ENCODE peak calls at places on chromosomes 4 and X, in eight cellular contexts. V is IMR-90, W is SK-N-SH, F is A549, J is H1, D is HepG2, I is HCT116, T is GM12878. K is an unnamed sample.
A peak's percentile ranks its signal among the peaks of the same experiment; 100 is the strongest.

GRCh38 chr4:37803348-37803973 is 23.0 kb upstream of the PGM2 start:
- DNase-seq in V (peak; percentile 63), W (peak; percentile 25), F (no peak), J (no peak), D (peak; percentile 57), I (no peak), T (no peak), K (no peak)

GRCh38 chrX:140503714-140504351 is 1.0 kb downstream of the SOX3 start:
- DNase-seq in V (peak; percentile 7), W (peak; percentile 57), F (no peak), J (no peak), D (no peak), I (no peak), T (no peak), K (no peak)

GRCh38 chr4:160835789-160836188 is 1328.0 kb downstream of the FSTL5 start:
- DNase-seq in V (no peak), W (no peak), F (no peak), J (peak; percentile 57), D (no peak), I (peak; percentile 33), T (no peak), K (no peak)

GRCh38 chr4:95358320-95358889 is 190.4 kb downstream of the UNC5C start:
- DNase-seq in V (no peak), W (no peak), F (no peak), J (no peak), D (no peak), I (no peak), T (no peak), K (no peak)

GRCh38 chrX:45697591-45697990 is 496.9 kb upstream of the DIPK2B start:
- DNase-seq in V (peak; percentile 90), W (no peak), F (no peak), J (no peak), D (no peak), I (no peak), T (no peak), K (no peak)

GRCh38 chr4:151781026-151781425 is 20.2 kb upstream of the GATB start:
- DNase-seq in V (no peak), W (no peak), F (no peak), J (no peak), D (no peak), I (no peak), T (no peak), K (no peak)

GRCh38 chr4:57023104-57023503 is 44.4 kb downstream of the POLR2B start:
- DNase-seq in V (peak; percentile 97), W (no peak), F (no peak), J (no peak), D (no peak), I (no peak), T (no peak), K (no peak)

GRCh38 chrX:133781174-133781573 is 204.2 kb downstream of the GPC3 start:
- DNase-seq in V (no peak), W (no peak), F (no peak), J (no peak), D (no peak), I (no peak), T (no peak), K (no peak)

GRCh38 chrX:31260351-31260750 is 188.5 kb upstream of the FTHL17 start:
- DNase-seq in V (no peak), W (no peak), F (no peak), J (no peak), D (no peak), I (no peak), T (no peak), K (no peak)

GRCh38 chr4:113673450-113673849 is 88.1 kb downstream of the CAMK2D start:
- DNase-seq in V (peak; percentile 54), W (no peak), F (no peak), J (peak; percentile 3), D (no peak), I (peak; percentile 19), T (no peak), K (no peak)

GRCh38 chrX:126820700-126821420 is 1.3 kb downstream of the PRR32 start:
- DNase-seq in V (no peak), W (no peak), F (no peak), J (peak; percentile 0), D (no peak), I (no peak), T (no peak), K (no peak)

GRCh38 chr4:72945719-72946336 is 123.7 kb downstream of the COX18 start:
- DNase-seq in V (no peak), W (no peak), F (no peak), J (no peak), D (no peak), I (no peak), T (no peak), K (no peak)

GRCh38 chr4:87819281-87819919 is 13.4 kb upstream of the MEPE start:
- DNase-seq in V (peak; percentile 85), W (no peak), F (no peak), J (no peak), D (peak; percentile 9), I (no peak), T (no peak), K (peak; percentile 29)

GRCh38 chr4:155592568-155593343 is 73.9 kb upstream of the GUCY1A1 start:
- DNase-seq in V (peak; percentile 84), W (peak; percentile 27), F (no peak), J (no peak), D (no peak), I (no peak), T (no peak), K (no peak)

GRCh38 chr4:147056951-147057630 is 111.4 kb upstream of the TTC29 start:
- DNase-seq in V (peak; percentile 14), W (no peak), F (no peak), J (no peak), D (no peak), I (no peak), T (no peak), K (no peak)

GRCh38 chr4:7462509-7462971 is 27.8 kb upstream of the PSAPL1 start:
- DNase-seq in V (peak; percentile 2), W (peak; percentile 71), F (peak; percentile 17), J (peak; percentile 19), D (peak; percentile 46), I (peak; percentile 27), T (no peak), K (peak; percentile 11)

GRCh38 chr4:7365472-7366179 is 69.1 kb downstream of the PSAPL1 start:
- DNase-seq in V (no peak), W (peak; percentile 62), F (no peak), J (no peak), D (no peak), I (no peak), T (no peak), K (no peak)

GRCh38 chrX:136636121-136636520 is 11.8 kb upstream of the CD40LG start:
- DNase-seq in V (no peak), W (no peak), F (no peak), J (no peak), D (no peak), I (no peak), T (no peak), K (no peak)

GRCh38 chrX:136639506-136640176 is 8.3 kb upstream of the CD40LG start:
- DNase-seq in V (no peak), W (no peak), F (no peak), J (no peak), D (no peak), I (no peak), T (no peak), K (no peak)

GRCh38 chrX:136630881-136631280 is 17.1 kb upstream of the CD40LG start:
- DNase-seq in V (no peak), W (no peak), F (no peak), J (no peak), D (no peak), I (no peak), T (no peak), K (no peak)

DNA sequence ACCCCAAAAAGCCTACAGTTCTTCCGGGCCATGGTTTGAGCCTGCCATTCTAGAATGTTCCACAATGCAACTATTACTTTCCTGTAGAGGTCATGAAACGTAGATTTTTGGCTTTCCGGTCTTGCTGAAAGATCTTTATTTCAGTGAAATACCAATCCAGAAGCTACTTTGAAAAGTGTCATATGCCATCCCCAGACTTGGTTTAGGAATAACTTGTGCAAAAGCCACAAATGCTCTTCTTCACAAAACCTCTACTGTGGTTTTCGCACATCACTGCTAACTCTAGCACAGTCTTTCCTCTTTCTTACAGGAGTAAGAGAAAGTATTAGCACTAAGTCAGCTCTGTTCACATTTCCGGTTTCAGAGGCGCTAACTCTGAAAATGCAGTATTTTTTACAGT is 12.7 kb upstream of the CD40LG start:
- DNase-seq in V (no peak), W (no peak), F (no peak), J (no peak), D (no peak), I (no peak), T (peak; percentile 51), K (no peak)
- TF ChIP-seq RAD21 in V (no peak), W (no peak), F (no peak), J (no peak), D (no peak), I (no peak), T (no peak), K (no peak)

GRCh38 chrX:100719139-100719538 is 12.8 kb downstream of the SYTL4 start:
- DNase-seq in V (no peak), W (no peak), F (no peak), J (no peak), D (no peak), I (no peak), T (no peak), K (no peak)

GRCh38 chrX:100721328-100721727 is 10.6 kb downstream of the SYTL4 start:
- DNase-seq in V (no peak), W (no peak), F (no peak), J (no peak), D (no peak), I (no peak), T (no peak), K (no peak)

GRCh38 chrX:100720301-100720700 is 11.6 kb downstream of the SYTL4 start:
- DNase-seq in V (peak; percentile 2), W (no peak), F (no peak), J (no peak), D (no peak), I (no peak), T (no peak), K (no peak)
- TF ChIP-seq RAD21 in V (no peak), W (no peak), F (no peak), J (no peak), D (no peak), I (no peak), T (no peak), K (no peak)

GRCh38 chrX:107880054-107880610 is 54.5 kb downstream of the MID2 start:
- DNase-seq in V (no peak), W (no peak), F (no peak), J (no peak), D (no peak), I (peak; percentile 19), T (no peak), K (no peak)

DNA sequence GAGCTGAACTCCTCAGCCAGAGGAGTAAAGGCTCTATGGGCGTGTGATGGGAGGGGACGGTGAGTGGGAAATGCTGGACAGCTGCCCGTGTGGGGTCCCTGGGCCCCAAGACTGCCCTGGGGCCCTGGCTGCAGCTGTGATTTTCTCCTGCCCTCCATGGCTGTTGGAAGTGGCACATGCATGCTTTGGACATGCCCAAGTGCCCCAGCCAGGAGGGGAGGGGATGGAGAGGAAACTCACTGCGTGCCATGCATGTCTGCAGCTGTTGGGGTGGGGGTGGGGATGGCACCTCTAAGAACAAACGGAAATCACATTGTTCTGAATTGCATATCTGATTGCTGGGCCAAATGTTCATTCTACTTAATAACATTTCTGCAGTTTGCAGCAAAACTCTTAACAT is 52.4 kb downstream of the MID2 start:
- DNase-seq in V (no peak), W (no peak), F (no peak), J (no peak), D (no peak), I (no peak), T (no peak), K (no peak)
- TF ChIP-seq RAD21 in V (no peak), W (no peak), F (no peak), J (no peak), D (no peak), I (no peak), T (no peak), K (no peak)

GRCh38 chr4:108804648-108805273 is 41.9 kb upstream of the ETNPPL start:
- DNase-seq in V (no peak), W (no peak), F (no peak), J (no peak), D (no peak), I (no peak), T (no peak), K (no peak)
- TF ChIP-seq RAD21 in V (no peak), W (no peak), F (no peak), J (no peak), D (no peak), I (no peak), T (no peak), K (no peak)

K was measured in K562.